ENCODE peak calls at places on chromosomes 12 and 14, in seven cellular contexts. E is ovary, L is HAP-1, Z is trophoblast cell, H is mucosa of descending colon, O is adrenal gland, A is GM23248. R is an unnamed sample. For H3K36me3, the result is how much of the 10 kb centered on the place peaks cover.

GRCh38 chr14:100471451-100472093 is 115.6 kb downstream of the BEGAIN start:
- DNase-seq in E (no peak), L (no peak), Z (peak), H (no peak), O (peak), A (no peak), R (no peak)

GRCh38 chr12:47949441-47950341 is 13.7 kb upstream of the TMEM106C start:
- DNase-seq in E (peak), L (peak), Z (peak), H (peak), O (peak), A (peak), R (peak)

GRCh38 chr14:53325176-53325806 is 172.2 kb upstream of the DDHD1 start:
- DNase-seq in E (no peak), L (no peak), Z (no peak), H (no peak), O (no peak), A (peak), R (no peak)

GRCh38 chr12:3379079-3379478 is 111.9 kb upstream of the PRMT8 start:
- DNase-seq in E (no peak), L (no peak), Z (no peak), H (no peak), O (no peak), A (no peak), R (no peak)

GRCh38 chr12:46524778-46525177 is 152.2 kb upstream of the SLC38A2 start:
- DNase-seq in E (peak), L (no peak), Z (no peak), H (peak), O (peak), A (peak), R (peak)

GRCh38 chr12:53190108-53190729 is 9.5 kb upstream of the CSAD start:
- DNase-seq in E (peak), L (peak), Z (no peak), H (peak), O (peak), A (peak), R (peak)

GRCh38 chr12:71846322-71846940 is 6.9 kb downstream of the TBC1D15 start:
- DNase-seq in E (no peak), L (peak), Z (no peak), H (peak), O (no peak), A (peak), R (no peak)

GRCh38 chr12:76519538-76519937 is 40.0 kb downstream of the OSBPL8 start:
- DNase-seq in E (no peak), L (no peak), Z (no peak), H (no peak), O (no peak), A (no peak), R (no peak)

GRCh38 chr12:69502342-69503081 is 32.3 kb downstream of the FRS2 start:
- DNase-seq in E (no peak), L (no peak), Z (peak), H (no peak), O (peak), A (peak), R (no peak)

GRCh38 chr12:46572644-46573630 is 200.4 kb upstream of the SLC38A2 start:
- DNase-seq in E (no peak), L (no peak), Z (no peak), H (no peak), O (no peak), A (peak), R (no peak)

GRCh38 chr12:113683566-113683965 is 211.9 kb upstream of the LHX5 start:
- DNase-seq in E (no peak), L (no peak), Z (no peak), H (no peak), O (no peak), A (no peak), R (no peak)

GRCh38 chr12:123396543-123396942 is 12.6 kb downstream of the KMT5A start:
- DNase-seq in E (no peak), L (no peak), Z (no peak), H (no peak), O (no peak), A (no peak), R (no peak)
- H3K36me3 ChIP-seq in E (under half), L (half or more), Z (half or more), H (under half), O (half or more), A (half or more), R (half or more)

DNA sequence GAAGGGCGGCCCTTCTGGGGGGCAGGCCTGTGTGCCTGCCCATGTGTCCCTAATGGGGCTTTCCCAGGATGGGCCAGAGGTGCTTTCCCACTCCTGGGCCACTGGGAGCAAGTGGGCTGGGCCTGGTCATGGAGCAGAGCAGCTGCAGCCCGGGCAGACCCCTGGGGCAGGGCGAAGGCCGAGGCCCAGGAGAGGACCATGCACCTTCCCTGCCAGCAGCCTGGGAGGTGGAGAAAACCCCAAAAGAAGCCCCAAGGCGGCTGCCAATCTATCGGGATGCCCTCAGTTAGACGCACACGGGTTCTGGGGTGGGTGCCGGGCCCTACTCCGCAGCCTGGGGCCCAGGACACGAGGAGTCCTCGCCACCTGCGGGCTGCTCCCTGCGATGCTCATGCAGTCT is 16.1 kb upstream of the CRIP2 start:
- DNase-seq in E (no peak), L (no peak), Z (no peak), H (no peak), O (no peak), A (no peak), R (no peak)
- H3K36me3 ChIP-seq in E (under half), L (half or more), Z (half or more), H (under half), O (half or more), A (under half), R (half or more)

GRCh38 chr12:132530451-132530850 is 40.5 kb downstream of the FBRSL1 start:
- DNase-seq in E (no peak), L (no peak), Z (no peak), H (no peak), O (no peak), A (no peak), R (no peak)

GRCh38 chr12:132529899-132530298 is 39.9 kb downstream of the FBRSL1 start:
- DNase-seq in E (no peak), L (no peak), Z (no peak), H (no peak), O (no peak), A (no peak), R (no peak)

GRCh38 chr12:132528564-132529106 is 38.7 kb downstream of the FBRSL1 start:
- DNase-seq in E (no peak), L (no peak), Z (no peak), H (no peak), O (no peak), A (no peak), R (no peak)

GRCh38 chr12:132529156-132529839 is 39.3 kb downstream of the FBRSL1 start:
- DNase-seq in E (no peak), L (no peak), Z (no peak), H (no peak), O (no peak), A (no peak), R (no peak)

DNA sequence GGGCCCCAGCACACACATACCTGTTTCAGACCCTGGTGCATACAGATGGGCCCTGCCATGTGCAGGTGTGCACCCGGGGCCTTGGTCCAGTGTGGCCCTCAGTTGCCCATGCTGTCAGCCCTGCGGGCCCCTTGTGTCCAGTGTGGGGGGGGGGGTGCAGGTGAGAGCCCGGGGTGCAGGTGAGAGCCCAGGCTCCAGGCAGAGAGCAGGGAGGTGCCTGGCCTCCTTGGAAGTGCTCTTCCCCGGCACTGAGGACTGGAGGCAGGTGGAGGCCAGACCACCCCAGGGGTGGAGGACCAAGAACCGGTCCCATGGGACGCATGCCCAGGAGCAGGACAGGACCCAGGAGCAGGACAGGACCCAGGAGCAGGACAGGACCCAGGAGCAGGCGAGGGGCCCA is 40.9 kb downstream of the FBRSL1 start:
- DNase-seq in E (no peak), L (no peak), Z (no peak), H (no peak), O (no peak), A (no peak), R (no peak)
- H3K36me3 ChIP-seq in E (under half), L (under half), Z (under half), H (under half), O (under half), A (under half), R (under half)

GRCh38 chr14:24435998-24436354 is 6.2 kb downstream of the KHNYN start:
- DNase-seq in E (no peak), L (no peak), Z (no peak), H (no peak), O (no peak), A (no peak), R (no peak)
- H3K36me3 ChIP-seq in E (under half), L (half or more), Z (under half), H (under half), O (half or more), A (under half), R (half or more)

DNA sequence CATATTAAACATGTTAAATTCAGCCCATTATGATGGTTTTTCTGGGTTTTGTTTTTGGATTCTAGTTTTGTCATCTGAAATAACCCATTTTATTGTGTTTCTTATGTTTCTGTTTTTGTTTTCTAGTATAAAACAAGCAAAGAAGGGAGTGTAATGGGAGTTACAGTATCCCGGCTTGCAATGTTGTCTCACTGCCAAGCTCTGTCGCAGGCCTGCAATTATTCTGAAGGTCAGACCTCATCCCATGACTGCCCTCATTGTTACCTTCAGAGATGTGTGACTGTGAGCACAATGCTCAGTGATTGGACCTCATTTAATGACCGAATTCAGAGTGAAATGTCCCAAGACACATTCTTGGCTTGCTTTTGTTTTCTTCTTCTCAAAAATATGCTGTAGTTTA is 73.0 kb upstream of the ATF1 start:
- DNase-seq in E (peak), L (peak), Z (no peak), H (no peak), O (peak), A (peak), R (no peak)
- H3K36me3 ChIP-seq in E (under half), L (under half), Z (under half), H (under half), O (under half), A (under half), R (half or more)

DNA sequence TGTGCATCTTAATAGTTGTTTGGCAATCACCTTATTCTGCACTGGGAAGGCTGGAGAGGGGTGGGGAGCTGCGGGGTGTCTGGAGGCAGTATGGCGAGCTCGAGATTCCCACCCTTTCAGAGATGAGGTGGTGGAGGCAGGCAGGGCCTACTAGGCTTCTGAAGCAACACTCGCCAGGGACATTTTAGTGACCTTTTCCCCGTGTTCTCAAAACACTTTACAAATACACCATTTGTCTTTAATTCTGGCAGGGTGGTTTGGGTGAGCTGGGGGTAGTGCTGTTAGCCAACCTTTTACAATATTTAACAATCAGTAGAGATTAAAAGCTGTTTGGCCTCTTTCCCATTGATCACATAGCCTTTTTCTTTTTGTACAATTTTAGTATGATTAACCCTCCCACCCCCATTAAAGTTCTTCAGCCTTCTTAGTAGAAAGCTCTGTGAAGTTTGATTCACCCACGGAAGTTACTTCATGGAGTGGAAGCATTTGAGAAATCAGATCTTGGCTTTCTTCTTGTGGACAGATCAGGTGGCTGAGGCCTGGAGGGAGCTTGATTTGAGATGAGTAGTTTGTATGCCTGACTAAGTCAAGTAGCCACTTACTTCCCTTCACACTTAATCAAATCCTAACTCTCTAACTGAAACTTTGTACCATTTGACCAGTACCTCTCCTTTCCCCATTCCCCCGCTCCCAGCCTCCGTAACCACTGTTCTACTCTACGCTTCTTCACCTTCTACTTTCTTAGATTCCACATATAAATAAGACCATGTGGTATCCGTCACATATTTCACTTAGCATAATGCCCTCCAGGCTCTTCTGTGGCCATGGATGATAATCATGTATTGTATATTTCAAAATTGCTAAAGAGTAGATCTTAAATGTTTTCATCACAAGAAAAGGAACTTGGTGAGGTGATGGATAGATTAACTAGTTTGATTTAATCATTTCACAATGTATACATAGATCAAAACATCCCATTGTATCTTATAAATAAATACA is 41.0 kb downstream of the TRAF3 start:
- DNase-seq in E (no peak), L (no peak), Z (no peak), H (no peak), O (no peak), A (peak), R (no peak)
- H3K36me3 ChIP-seq in E (under half), L (under half), Z (under half), H (under half), O (under half), A (under half), R (under half)

GRCh38 chr12:56280849-56281248 is 14.1 kb downstream of the COQ10A start:
- DNase-seq in E (no peak), L (no peak), Z (no peak), H (no peak), O (peak), A (no peak), R (no peak)

GRCh38 chr12:56282581-56282980 is 15.8 kb downstream of the COQ10A start:
- DNase-seq in E (no peak), L (no peak), Z (no peak), H (no peak), O (no peak), A (no peak), R (no peak)

GRCh38 chr12:56288705-56289387 is 11.3 kb downstream of the CS start:
- DNase-seq in E (no peak), L (no peak), Z (no peak), H (no peak), O (no peak), A (no peak), R (no peak)

GRCh38 chr12:56282030-56282429 is 15.3 kb downstream of the COQ10A start:
- DNase-seq in E (no peak), L (no peak), Z (no peak), H (no peak), O (no peak), A (no peak), R (no peak)

GRCh38 chr12:56286044-56286830 is 13.9 kb downstream of the CS start:
- DNase-seq in E (peak), L (no peak), Z (no peak), H (no peak), O (peak), A (no peak), R (no peak)
- H3K36me3 ChIP-seq in E (under half), L (half or more), Z (under half), H (under half), O (half or more), A (under half), R (half or more)

DNA sequence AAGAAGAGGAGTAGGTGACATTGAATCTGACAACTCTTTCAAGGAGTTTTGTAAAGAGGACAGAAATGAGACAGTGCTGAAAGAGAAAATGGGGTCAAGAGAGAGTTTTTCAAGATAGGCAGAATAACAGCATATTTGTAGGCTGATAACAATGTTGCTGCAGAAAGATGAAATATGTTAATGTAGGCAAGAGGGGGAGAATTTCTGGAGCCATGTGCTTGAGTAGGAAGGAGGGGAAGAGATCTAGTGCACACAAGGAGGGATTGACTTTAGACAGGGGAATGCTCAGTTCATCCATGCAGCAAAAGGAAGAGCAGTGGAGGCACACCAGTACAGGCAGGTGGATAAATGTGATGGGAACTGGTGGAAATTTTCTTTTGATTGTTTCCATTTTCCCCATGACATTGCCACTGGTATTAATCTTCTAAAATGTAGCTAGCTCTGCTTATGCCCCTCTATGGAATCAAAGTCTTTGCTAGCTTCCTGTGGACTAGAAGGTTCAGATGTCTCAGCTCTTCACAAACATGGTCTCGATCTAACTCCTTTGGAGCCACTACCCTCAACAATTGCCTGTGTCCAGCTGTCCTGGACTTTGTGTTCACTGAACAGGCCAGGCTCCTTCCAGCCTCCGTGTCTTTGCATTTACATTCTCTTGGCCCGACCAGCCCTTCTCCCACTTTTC is 9.1 kb downstream of the PROX2 start:
- DNase-seq in E (no peak), L (no peak), Z (no peak), H (no peak), O (no peak), A (no peak), R (no peak)
- H3K36me3 ChIP-seq in E (under half), L (under half), Z (under half), H (under half), O (under half), A (under half), R (under half)

DNA sequence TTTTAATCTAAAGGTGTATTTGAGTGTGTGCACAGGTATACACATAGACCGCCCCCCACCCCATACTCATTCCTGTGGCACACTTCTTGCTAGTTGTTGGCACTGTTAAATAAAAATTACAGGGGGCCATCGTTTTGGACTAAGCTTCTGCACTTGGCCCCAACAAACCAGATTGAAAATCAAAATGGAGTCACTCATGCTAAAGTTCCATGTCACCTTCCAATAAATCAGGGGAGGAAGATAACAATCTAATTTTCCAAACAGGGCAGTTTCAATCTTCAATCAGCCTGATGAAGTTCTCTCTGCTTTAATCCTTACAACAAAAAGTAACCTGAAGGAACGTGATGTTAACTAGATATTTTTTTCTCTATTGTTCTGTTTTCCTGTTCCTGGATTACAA is 78.2 kb downstream of the RGS6 start:
- DNase-seq in E (no peak), L (no peak), Z (no peak), H (no peak), O (no peak), A (no peak), R (no peak)
- H3K36me3 ChIP-seq in E (under half), L (under half), Z (under half), H (under half), O (under half), A (under half), R (under half)